ENCODE peak calls at places on chromosome 12, in seven cellular contexts. G is stomach; W is effector memory CD4-positive, alpha-beta T cell; O is lower lobe of right lung; B is cardiac muscle cell; R is mucosa of descending colon; L is naive thymus-derived CD4-positive, alpha-beta T cell. A is an unnamed sample. For H3K4me1, the result is how much of the 10 kb centered on the place peaks cover.

GRCh38 chr12:132718644-132719043 is 8.0 kb downstream of the PGAM5 start:
- DNase-seq in G (no peak), W (no peak), O (no peak), B (no peak), R (no peak), L (no peak), A (no peak)

GRCh38 chr12:63420206-63420644 is 248.1 kb downstream of the DPY19L2 start:
- DNase-seq in G (peak), W (no peak), O (no peak), B (peak), R (peak), L (peak), A (peak)

GRCh38 chr12:120117961-120118709 is 1.6 kb upstream of the RAB35 start:
- DNase-seq in G (no peak), W (no peak), O (no peak), B (peak), R (no peak), L (no peak), A (peak)

GRCh38 chr12:116141833-116142162 is 135.7 kb downstream of the MED13L start:
- DNase-seq in G (no peak), W (no peak), O (no peak), B (no peak), R (no peak), L (no peak), A (no peak)

GRCh38 chr12:91685917-91686316 is 459.7 kb downstream of the BTG1 start:
- DNase-seq in G (no peak), W (no peak), O (no peak), B (no peak), R (no peak), L (peak), A (no peak)

GRCh38 chr12:119857036-119857435 is 20.1 kb downstream of the CIT start:
- DNase-seq in G (no peak), W (no peak), O (no peak), B (no peak), R (no peak), L (no peak), A (no peak)

GRCh38 chr12:27524839-27525238 is 833 bp downstream of the PPFIBP1 start:
- DNase-seq in G (no peak), W (no peak), O (no peak), B (no peak), R (peak), L (no peak), A (no peak)

GRCh38 chr12:77120156-77120555 is 54.8 kb upstream of the E2F7 start:
- DNase-seq in G (no peak), W (no peak), O (no peak), B (no peak), R (no peak), L (no peak), A (no peak)

GRCh38 chr12:117334855-117335587 is 26.4 kb downstream of the NOS1 start:
- DNase-seq in G (no peak), W (no peak), O (no peak), B (no peak), R (no peak), L (no peak), A (no peak)

GRCh38 chr12:52181757-52182156 is 10.1 kb downstream of the KRT80 start:
- DNase-seq in G (no peak), W (no peak), O (no peak), B (peak), R (no peak), L (no peak), A (no peak)

GRCh38 chr12:52182898-52183543 is 8.8 kb downstream of the KRT80 start:
- DNase-seq in G (no peak), W (no peak), O (no peak), B (no peak), R (no peak), L (no peak), A (no peak)

GRCh38 chr12:52180971-52181628 is 10.7 kb downstream of the KRT80 start:
- DNase-seq in G (no peak), W (no peak), O (no peak), B (no peak), R (no peak), L (no peak), A (no peak)

GRCh38 chr12:52183544-52183910 is 8.3 kb downstream of the KRT80 start:
- DNase-seq in G (no peak), W (no peak), O (no peak), B (no peak), R (no peak), L (no peak), A (no peak)

DNA sequence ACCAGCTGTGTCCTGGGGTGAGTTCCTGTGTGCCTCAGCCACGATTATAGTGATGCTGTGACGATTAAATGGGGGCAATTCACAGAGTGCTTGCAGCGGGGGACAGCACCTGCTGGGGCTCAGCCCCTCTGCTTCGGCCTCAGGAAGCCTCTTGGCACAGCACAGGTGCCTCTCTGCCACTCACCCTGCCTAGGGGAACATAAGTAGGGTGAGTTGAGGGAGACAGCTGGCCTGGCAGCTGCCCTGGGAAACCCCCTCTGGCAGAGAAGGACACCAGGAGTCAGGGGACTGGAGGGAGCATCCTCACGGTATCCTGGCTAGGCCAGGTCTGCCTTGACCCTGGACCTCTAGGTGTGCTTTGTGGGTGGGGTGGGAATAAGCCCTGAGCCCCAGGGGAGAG is 9.4 kb downstream of the KRT80 start:
- DNase-seq in G (no peak), W (no peak), O (no peak), B (no peak), R (no peak), L (no peak), A (no peak)
- H3K4me1 ChIP-seq in G (under half), W (under half), O (under half), B (under half), R (under half), L (under half), A (under half)

GRCh38 chr12:4271433-4272013 is 2.0 kb upstream of the CCND2 start:
- DNase-seq in G (no peak), W (no peak), O (no peak), B (peak), R (no peak), L (no peak), A (no peak)

GRCh38 chr12:4269279-4269991 is 4.1 kb upstream of the CCND2 start:
- DNase-seq in G (peak), W (peak), O (peak), B (peak), R (peak), L (peak), A (peak)

GRCh38 chr12:4272014-4272975 is 1.3 kb upstream of the CCND2 start:
- DNase-seq in G (peak), W (peak), O (peak), B (peak), R (peak), L (peak), A (peak)

GRCh38 chr12:4270016-4270669 is 3.4 kb upstream of the CCND2 start:
- DNase-seq in G (no peak), W (no peak), O (no peak), B (no peak), R (peak), L (peak), A (peak)

GRCh38 chr12:4270670-4271432 is 2.7 kb upstream of the CCND2 start:
- DNase-seq in G (no peak), W (no peak), O (peak), B (peak), R (peak), L (peak), A (peak)
- H3K4me1 ChIP-seq in G (half or more), W (under half), O (half or more), B (under half), R (under half), L (under half), A (under half)

DNA sequence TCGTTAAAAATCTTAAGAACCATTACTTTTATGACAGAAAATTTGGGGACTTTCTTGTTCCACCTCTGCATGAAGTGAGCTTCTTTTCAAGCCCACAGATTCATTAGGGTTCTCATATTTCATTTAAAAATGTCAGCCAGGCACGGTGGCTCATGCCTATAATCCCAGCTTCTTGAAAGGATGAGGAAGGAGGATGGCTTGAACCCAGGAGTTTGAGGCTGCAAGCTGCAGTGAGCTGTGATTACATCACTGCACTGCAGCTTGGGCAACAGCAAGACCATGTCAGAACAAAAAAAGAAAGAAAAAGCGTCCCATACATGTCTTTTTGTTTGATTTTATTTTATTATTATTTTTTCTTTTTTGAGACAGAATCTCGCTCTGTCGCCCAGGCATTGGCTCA is 43.4 kb upstream of the ATF1 start:
- DNase-seq in G (no peak), W (no peak), O (no peak), B (no peak), R (no peak), L (no peak), A (no peak)
- H3K4me1 ChIP-seq in G (under half), W (under half), O (under half), B (under half), R (under half), L (under half), A (under half)

GRCh38 chr12:110007874-110008273 is 8.6 kb downstream of the ANKRD13A start:
- DNase-seq in G (no peak), W (no peak), O (no peak), B (no peak), R (no peak), L (no peak), A (no peak)
- H3K4me1 ChIP-seq in G (under half), W (under half), O (under half), B (under half), R (under half), L (under half), A (under half)

DNA sequence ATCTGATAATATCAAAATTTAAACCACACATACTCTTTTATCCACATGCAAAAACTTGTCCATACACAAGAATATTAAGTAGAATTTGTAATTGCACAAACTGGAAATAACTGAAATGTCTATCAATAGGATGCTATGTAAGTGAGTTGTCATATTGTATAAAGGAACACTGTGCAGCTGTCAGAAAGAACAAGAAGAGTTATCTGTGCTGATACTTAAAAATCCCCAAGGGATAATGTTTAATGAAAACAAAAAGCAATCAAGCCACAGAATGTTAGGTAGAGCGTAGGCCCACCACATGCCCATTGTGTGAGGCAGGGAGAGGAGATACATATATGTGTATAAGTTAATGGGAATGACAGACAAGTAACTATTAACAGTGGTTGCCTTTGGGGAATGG is 25.9 kb upstream of the HIGD1C start:
- DNase-seq in G (no peak), W (no peak), O (no peak), B (no peak), R (no peak), L (no peak), A (no peak)
- H3K4me1 ChIP-seq in G (half or more), W (under half), O (half or more), B (under half), R (under half), L (under half), A (under half)

DNA sequence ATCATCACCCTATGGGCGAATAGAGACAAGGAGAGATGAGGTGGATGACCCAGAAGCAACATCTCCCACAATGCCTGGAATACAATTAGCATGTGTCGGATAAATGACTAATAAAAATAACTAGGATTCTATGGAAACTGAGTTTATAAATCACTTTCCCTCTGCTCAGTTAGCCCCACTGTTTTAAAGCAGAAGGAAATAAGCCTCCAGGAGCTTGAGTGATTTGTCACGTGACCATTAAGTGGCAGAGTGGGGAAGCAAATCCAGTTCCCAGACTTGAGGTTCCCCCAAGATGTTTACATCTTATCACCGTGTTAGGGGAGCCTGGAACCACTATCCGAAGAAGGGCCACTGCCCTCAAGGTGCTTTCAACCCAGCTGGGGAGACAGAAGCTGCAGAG is 136.5 kb upstream of the CCND2 start:
- DNase-seq in G (no peak), W (no peak), O (no peak), B (no peak), R (no peak), L (no peak), A (no peak)
- H3K4me1 ChIP-seq in G (under half), W (under half), O (under half), B (under half), R (under half), L (under half), A (under half)